ENCODE peak calls at places on chromosomes 3 and 15, in eight cellular contexts. D is fibroblast of pulmonary artery; I is epithelial cell of esophagus; Q is HepG2; V is heart left ventricle; S is aorta; F is right atrium auricular region; P is CD4-positive, CD25-positive, alpha-beta regulatory T cell. C is an unnamed sample.
A peak's percentile ranks its signal among the peaks of the same experiment; 100 is the strongest.

GRCh38 chr3:139540686-139541085 is 1.1 kb upstream of the RBP1 start:
- DNase-seq in V (no peak), F (no peak), S (no peak), I (no peak), P (no peak), D (no peak), Q (no peak), C (no peak)

GRCh38 chr3:8597515-8597853 is 47.1 kb downstream of the SSUH2 start:
- DNase-seq in V (no peak), S (no peak), F (no peak), Q (no peak), D (no peak), I (no peak), P (no peak), C (no peak)

GRCh38 chr3:124714218-124714853 is 15.9 kb upstream of the UMPS start:
- DNase-seq in I (no peak), D (peak; percentile 23), Q (no peak), S (no peak), P (no peak), V (peak; percentile 45), F (no peak), C (no peak)

GRCh38 chr3:52181543-52181942 is 16.4 kb upstream of the ALAS1 start:
- DNase-seq in V (no peak), Q (no peak), S (peak; percentile 32), I (peak; percentile 84), D (peak; percentile 78), F (no peak), P (no peak), C (no peak)

GRCh38 chr3:69309810-69310209 is 76.1 kb downstream of the FRMD4B start:
- DNase-seq in F (no peak), D (peak; percentile 69), V (no peak), I (peak; percentile 67), Q (peak; percentile 18), P (no peak), S (no peak), C (no peak)

GRCh38 chr3:146256851-146257486 is 6.1 kb upstream of the PLSCR4 start:
- DNase-seq in V (no peak), I (no peak), Q (no peak), P (no peak), D (peak; percentile 72), S (no peak), F (no peak), C (no peak)

GRCh38 chr15:58442122-58442521 is 10.3 kb downstream of the LIPC start:
- DNase-seq in D (no peak), P (no peak), F (no peak), Q (no peak), V (no peak), S (no peak), I (peak; percentile 89), C (no peak)

GRCh38 chr3:64209866-64210609 is 15.2 kb downstream of the PRICKLE2 start:
- DNase-seq in P (no peak), D (peak; percentile 92), F (peak; percentile 90), Q (no peak), I (peak; percentile 46), V (peak; percentile 74), S (peak; percentile 92), C (no peak)

GRCh38 chr3:126350502-126351085 is 6.6 kb downstream of the KLF15 start:
- DNase-seq in Q (no peak), V (no peak), P (no peak), S (peak; percentile 47), F (no peak), D (no peak), I (no peak), C (no peak)
- H3K4me3 ChIP-seq in Q (no peak overlapping the region), V (no peak overlapping the region), P (no peak overlapping the region), S (no peak overlapping the region), F (no peak overlapping the region), D (no peak overlapping the region), I (no peak overlapping the region), C (no peak overlapping the region)

GRCh38 chr3:13896473-13897154 is 16.7 kb upstream of the WNT7A start:
- DNase-seq in P (peak; percentile 36), F (no peak), V (no peak), I (peak; percentile 88), Q (peak; percentile 70), D (peak; percentile 71), S (no peak), C (peak; percentile 49)

GRCh38 chr3:13895155-13896105 is 15.6 kb upstream of the WNT7A start:
- DNase-seq in D (peak; percentile 81), S (peak; percentile 99), V (peak; percentile 94), P (peak; percentile 86), F (peak; percentile 93), I (peak; percentile 96), Q (peak; percentile 69), C (peak; percentile 55)

GRCh38 chr3:13892304-13892703 is 12.4 kb upstream of the WNT7A start:
- DNase-seq in D (no peak), P (no peak), I (no peak), F (no peak), V (no peak), Q (no peak), S (no peak), C (no peak)

GRCh38 chr3:13894096-13894811 is 14.4 kb upstream of the WNT7A start:
- DNase-seq in Q (no peak), S (no peak), F (no peak), D (no peak), V (no peak), I (no peak), P (no peak), C (no peak)

GRCh38 chr3:13894812-13895154 is 14.9 kb upstream of the WNT7A start:
- DNase-seq in F (no peak), P (no peak), S (no peak), Q (no peak), I (no peak), D (no peak), V (no peak), C (no peak)
- H3K4me3 ChIP-seq in F (peak overlapping the region; percentile 64), P (no peak overlapping the region), S (peak overlapping the region; percentile 4), Q (peak overlapping the region; percentile 72), I (peak overlapping the region; percentile 62), D (peak overlapping the region; percentile 61), V (no peak overlapping the region), C (peak overlapping the region; percentile 55)

GRCh38 chr3:72418856-72419255 is 429.4 kb downstream of the SHQ1 start:
- DNase-seq in I (no peak), P (no peak), Q (no peak), F (no peak), D (no peak), V (no peak), S (no peak), C (no peak)
- H3K4me3 ChIP-seq in I (no peak overlapping the region), P (peak overlapping the region; percentile 4), Q (no peak overlapping the region), F (no peak overlapping the region), D (no peak overlapping the region), V (no peak overlapping the region), S (no peak overlapping the region), C (no peak overlapping the region)

GRCh38 chr3:112640333-112640863 is 545 bp downstream of the CCDC80 start:
- DNase-seq in D (peak; percentile 90), F (peak; percentile 59), P (no peak), I (peak; percentile 91), Q (no peak), V (no peak), S (no peak), C (no peak)
- H3K4me3 ChIP-seq in D (peak overlapping the region; percentile 67), F (peak overlapping the region; percentile 50), P (no peak overlapping the region), I (peak overlapping the region; percentile 49), Q (no peak overlapping the region), V (no peak overlapping the region), S (peak overlapping the region; percentile 52), C (no peak overlapping the region)

GRCh38 chr3:50609071-50609742 is 2.4 kb downstream of the CISH start:
- DNase-seq in Q (no peak), P (no peak), I (no peak), S (no peak), D (no peak), F (no peak), V (no peak), C (no peak)
- H3K4me3 ChIP-seq in Q (no peak overlapping the region), P (peak overlapping the region; percentile 87), I (no peak overlapping the region), S (no peak overlapping the region), D (no peak overlapping the region), F (no peak overlapping the region), V (no peak overlapping the region), C (no peak overlapping the region)

GRCh38 chr3:53493997-53494791 is at the start of gene CACNA1D:
- DNase-seq in P (no peak), F (no peak), S (no peak), V (no peak), I (peak; percentile 54), Q (no peak), D (no peak), C (no peak)
- H3K4me3 ChIP-seq in P (no peak within 1 kb of the TSS), F (peak within 1 kb of the TSS; percentile 59), S (peak within 1 kb of the TSS; percentile 64), V (peak within 1 kb of the TSS; percentile 39), I (peak within 1 kb of the TSS; percentile 42), Q (peak within 1 kb of the TSS; percentile 71), D (peak within 1 kb of the TSS; percentile 14), C (no peak within 1 kb of the TSS)

DNA sequence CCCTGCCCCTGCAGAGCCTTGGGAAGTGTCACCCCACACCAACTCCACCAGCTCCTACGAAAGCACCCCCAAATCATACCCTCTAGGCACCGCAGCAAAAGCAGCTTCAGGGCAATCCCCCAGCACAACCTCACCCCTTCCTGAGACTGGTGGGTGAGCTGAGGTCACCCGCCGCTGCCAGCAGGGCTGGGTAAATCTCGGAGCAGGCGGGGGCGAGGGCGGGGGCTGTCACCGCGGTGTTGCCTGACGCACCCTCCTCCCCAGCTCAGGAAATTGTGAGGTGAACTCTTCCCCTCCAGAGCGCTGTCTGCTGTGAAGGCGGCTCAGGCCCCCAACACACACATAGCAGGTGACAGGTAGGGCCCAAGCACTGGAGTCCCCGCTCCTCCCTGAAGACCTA is 30.3 kb upstream of the FURIN start:
- DNase-seq in Q (no peak), S (no peak), F (no peak), V (no peak), P (peak; percentile 68), I (no peak), D (no peak), C (no peak)
- H3K4me3 ChIP-seq in Q (no peak overlapping the region), S (no peak overlapping the region), F (no peak overlapping the region), V (no peak overlapping the region), P (peak overlapping the region; percentile 2), I (no peak overlapping the region), D (no peak overlapping the region), C (no peak overlapping the region)

DNA sequence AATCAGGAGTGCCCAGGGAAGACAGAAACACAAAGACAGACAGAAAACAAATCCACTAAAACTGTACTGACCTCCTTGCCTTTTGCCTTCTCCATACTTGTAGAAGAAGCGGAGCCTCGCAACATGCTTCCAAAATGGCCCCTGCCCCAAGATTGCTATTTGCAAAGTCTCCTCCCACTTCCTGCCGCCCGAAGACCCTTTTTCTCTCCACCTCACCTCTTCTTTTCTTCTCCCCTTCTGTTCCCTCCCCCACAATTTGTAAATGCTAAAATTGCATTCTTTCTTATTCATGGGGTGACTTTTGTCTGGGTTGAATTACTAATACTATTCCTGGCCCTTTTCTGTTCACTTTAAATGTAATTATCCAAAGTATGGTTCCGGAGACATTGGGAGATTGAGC is at the start of gene DPPA4:
- DNase-seq in D (no peak), Q (no peak), F (no peak), S (no peak), V (no peak), I (no peak), P (no peak), C (no peak)
- H3K4me3 ChIP-seq in D (peak within 1 kb of the TSS; percentile 59), Q (no peak within 1 kb of the TSS), F (peak within 1 kb of the TSS; percentile 30), S (peak within 1 kb of the TSS; percentile 67), V (no peak within 1 kb of the TSS), I (peak within 1 kb of the TSS; percentile 7), P (no peak within 1 kb of the TSS), C (no peak within 1 kb of the TSS)